ENCODE peak calls at places on chromosomes 5 and 9, in eight cellular contexts. W, D, K, S, U, Q, X and Y are unnamed samples.

GRCh38 chr5:67173959-67174358 is 22.6 kb downstream of the CD180 start:
- DNase-seq in W (no peak), U (no peak), D (no peak), S (no peak), X (no peak), K (peak; percentile 15), Q (no peak), Y (no peak)

GRCh38 chr9:112921549-112921948 is 30.9 kb upstream of the SLC46A2 start:
- DNase-seq in K (peak; percentile 78), U (peak; percentile 22), W (peak; percentile 64), D (peak; percentile 69), Q (peak; percentile 53), S (peak; percentile 44), X (peak; percentile 65), Y (peak; percentile 62)

GRCh38 chr9:123453904-123454321 is 97.9 kb downstream of the CRB2 start:
- DNase-seq in X (no peak), S (no peak), W (no peak), Q (no peak), U (no peak), K (no peak), D (no peak), Y (no peak)

GRCh38 chr5:75049581-75050274 is 2.6 kb downstream of the GCNT4 start:
- DNase-seq in K (peak; percentile 71), X (peak; percentile 70), W (peak; percentile 70), D (peak; percentile 90), Q (peak; percentile 70), S (peak; percentile 45), U (peak; percentile 68), Y (peak; percentile 79)

GRCh38 chr9:108259917-108260675 is 595.7 kb downstream of the ACTL7B start:
- DNase-seq in W (no peak), D (no peak), Q (no peak), X (no peak), K (peak; percentile 29), U (no peak), S (no peak), Y (no peak)

GRCh38 chr5:95730730-95731570 is at the start of gene RHOBTB3:
- DNase-seq in Q (peak; percentile 76), D (peak; percentile 89), K (peak; percentile 92), S (peak; percentile 38), X (peak; percentile 60), U (peak; percentile 63), W (peak; percentile 94), Y (peak; percentile 89)

GRCh38 chr5:110150199-110150598 is 460.5 kb downstream of the MAN2A1 start:
- DNase-seq in D (no peak), X (no peak), W (no peak), S (no peak), K (peak; percentile 22), U (no peak), Q (peak; percentile 28), Y (no peak)

GRCh38 chr5:135048930-135049329 is 14.9 kb upstream of the PITX1 start:
- DNase-seq in D (no peak), Q (no peak), K (no peak), U (no peak), W (no peak), S (no peak), X (no peak), Y (no peak)

GRCh38 chr5:134600600-134600999 is 32.0 kb downstream of the SAR1B start:
- DNase-seq in D (no peak), U (no peak), X (no peak), K (peak; percentile 71), Q (no peak), S (no peak), W (no peak), Y (no peak)

GRCh38 chr5:10257870-10258269 is 7.8 kb downstream of the CCT5 start:
- DNase-seq in D (no peak), K (no peak), U (no peak), Q (no peak), S (no peak), W (no peak), X (no peak), Y (no peak)

GRCh38 chr5:10261065-10261464 is 11.0 kb downstream of the CCT5 start:
- DNase-seq in Q (no peak), K (no peak), W (no peak), X (no peak), S (no peak), D (no peak), U (no peak), Y (no peak)

GRCh38 chr5:10262995-10263394 is 12.9 kb downstream of the CCT5 start:
- DNase-seq in W (no peak), U (no peak), S (no peak), K (no peak), D (no peak), X (no peak), Q (no peak), Y (no peak)

GRCh38 chr5:10262121-10262774 is 12.2 kb downstream of the CCT5 start:
- DNase-seq in Q (no peak), X (no peak), S (no peak), W (no peak), K (no peak), U (no peak), D (no peak), Y (no peak)

DNA sequence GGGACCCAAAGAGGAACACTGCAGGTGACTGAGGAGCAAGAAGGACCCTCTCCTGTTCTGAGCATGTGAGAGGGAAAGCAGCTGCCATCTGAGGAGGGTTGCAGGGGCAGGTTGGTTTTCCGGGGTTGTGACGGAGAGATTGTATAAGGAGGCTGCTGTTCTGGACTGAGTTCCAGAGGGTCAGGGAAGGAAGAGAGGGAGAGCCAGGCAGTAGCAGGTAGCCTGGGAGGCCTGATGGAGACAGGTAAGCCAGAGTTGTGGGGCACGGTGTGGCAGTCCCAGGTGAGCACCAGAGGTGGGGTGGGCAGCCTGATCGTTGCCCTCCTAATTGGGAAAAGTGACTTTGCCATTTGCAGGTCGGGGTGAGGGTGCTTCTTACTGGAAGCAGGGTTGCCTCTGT is 9.8 kb downstream of the CCT5 start:
- DNase-seq in W (no peak), D (no peak), S (no peak), Q (no peak), K (no peak), U (no peak), X (no peak), Y (no peak)
- H4K20me1 ChIP-seq in W (peaks cover 16% of the 10 kb centered on the region), D (peaks cover 59% of the 10 kb centered on the region), S (peaks cover 17% of the 10 kb centered on the region), Q (peaks cover 55% of the 10 kb centered on the region), K (no peaks in the 10 kb centered on the region), U (peaks cover 15% of the 10 kb centered on the region), X (peaks cover 7% of the 10 kb centered on the region), Y (peaks cover 49% of the 10 kb centered on the region)

DNA sequence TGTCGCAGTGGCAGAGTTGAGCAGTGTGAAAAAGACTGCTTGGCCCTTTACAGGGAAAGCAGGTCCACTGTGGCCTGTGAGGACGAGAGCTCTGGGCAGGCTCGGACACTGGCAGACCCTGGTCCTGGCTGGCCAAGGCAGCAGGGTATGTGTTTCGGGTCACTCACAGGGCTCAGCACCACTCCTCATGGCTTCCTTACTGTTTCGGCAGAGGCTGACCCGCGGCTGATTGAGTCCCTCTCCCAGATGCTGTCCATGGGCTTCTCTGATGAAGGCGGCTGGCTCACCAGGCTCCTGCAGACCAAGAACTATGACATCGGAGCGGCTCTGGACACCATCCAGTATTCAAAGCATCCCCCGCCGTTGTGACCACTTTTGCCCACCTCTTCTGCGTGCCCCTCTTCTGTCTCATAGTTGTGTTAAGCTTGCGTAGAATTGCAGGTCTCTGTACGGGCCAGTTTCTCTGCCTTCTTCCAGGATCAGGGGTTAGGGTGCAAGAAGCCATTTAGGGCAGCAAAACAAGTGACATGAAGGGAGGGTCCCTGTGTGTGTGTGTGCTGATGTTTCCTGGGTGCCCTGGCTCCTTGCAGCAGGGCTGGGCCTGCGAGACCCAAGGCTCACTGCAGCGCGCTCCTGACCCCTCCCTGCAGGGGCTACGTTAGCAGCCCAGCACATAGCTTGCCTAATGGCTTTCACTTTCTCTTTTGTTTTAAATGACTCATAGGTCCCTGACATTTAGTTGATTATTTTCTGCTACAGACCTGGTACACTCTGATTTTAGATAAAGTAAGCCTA is 15.7 kb downstream of the SQSTM1 start:
- DNase-seq in X (peak; percentile 26), S (no peak), K (peak; percentile 47), W (peak; percentile 52), U (no peak), Q (no peak), D (peak; percentile 28), Y (no peak)
- TF ChIP-seq EZH2phosphoT487 in X (no peak), S (no peak), K (no peak), W (no peak), U (no peak), Q (no peak), D (no peak), Y (no peak)

DNA sequence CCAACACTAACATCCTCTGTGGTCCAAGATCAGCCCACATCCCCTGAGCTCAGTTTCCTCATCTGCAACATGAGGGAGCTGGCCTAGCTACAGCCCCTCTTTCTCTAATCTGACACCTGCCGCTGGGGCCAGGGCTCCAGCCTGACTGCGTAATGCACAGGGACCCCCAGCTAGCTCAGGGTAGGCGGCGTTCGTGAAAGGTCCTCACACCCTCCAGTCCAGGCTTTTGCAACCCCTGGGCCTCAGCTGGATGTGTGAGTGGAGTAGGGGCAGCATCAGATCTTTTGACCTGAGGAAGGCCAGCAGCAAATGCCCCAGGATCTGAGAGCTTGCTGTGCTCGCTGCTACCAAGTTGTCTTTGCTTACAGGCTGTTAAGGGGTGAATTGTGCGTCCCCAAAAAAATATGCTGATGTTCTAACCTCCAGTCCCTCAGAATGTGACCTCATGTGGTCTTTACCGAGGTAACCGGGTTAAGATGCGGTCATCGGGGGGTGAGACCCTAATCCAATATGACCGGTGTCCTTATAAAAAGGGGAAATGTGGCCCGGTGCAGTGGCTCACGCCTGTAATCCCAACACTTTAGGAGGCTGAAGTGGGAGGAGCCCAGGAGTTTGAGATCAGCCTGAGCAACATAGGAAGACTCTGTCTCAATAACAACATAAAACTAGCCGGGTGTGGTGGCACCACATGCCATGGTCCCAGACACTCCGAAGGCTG is 47.8 kb downstream of the PLPP7 start:
- DNase-seq in D (no peak), W (no peak), Q (no peak), S (no peak), U (no peak), X (no peak), K (no peak), Y (no peak)
- H2AFZ ChIP-seq in D (peak overlapping the region; percentile 98), W (no peak overlapping the region), Q (no peak overlapping the region), S (no peak overlapping the region), U (no peak overlapping the region), X (no peak overlapping the region), K (no peak overlapping the region), Y (no peak overlapping the region)

GRCh38 chr5:98916540-98916939 is 12.3 kb downstream of the CHD1 start:
- DNase-seq in Q (no peak), S (no peak), K (no peak), D (no peak), W (no peak), X (no peak), U (no peak), Y (no peak)
- H4K20me1 ChIP-seq in Q (peaks cover 34% of the 10 kb centered on the region), S (no peaks in the 10 kb centered on the region), K (peaks cover 11% of the 10 kb centered on the region), D (peaks cover 44% of the 10 kb centered on the region), W (peaks cover 38% of the 10 kb centered on the region), X (peaks cover 8% of the 10 kb centered on the region), U (peaks cover 30% of the 10 kb centered on the region), Y (peaks cover 90% of the 10 kb centered on the region)

DNA sequence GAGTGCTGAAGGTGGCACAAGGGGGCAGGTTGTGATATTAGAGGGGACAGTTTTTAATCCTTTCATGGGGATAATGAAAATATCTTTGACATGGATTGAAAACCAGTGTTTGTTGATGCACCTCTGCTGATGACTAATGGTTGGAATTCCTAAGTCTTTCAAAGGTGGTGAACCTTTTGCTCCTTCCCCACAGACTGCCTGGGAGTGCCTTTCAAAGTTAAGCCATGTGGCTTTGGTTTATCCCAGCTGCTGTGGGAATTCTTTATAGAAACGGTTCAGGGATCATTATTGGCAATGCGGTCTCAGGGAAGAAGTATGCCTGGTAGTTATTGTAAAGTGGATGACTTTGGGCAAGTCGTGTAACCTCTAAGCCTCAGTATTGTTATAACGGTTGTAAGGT is 45.7 kb downstream of the PIP5K1B start:
- DNase-seq in D (peak; percentile 45), W (no peak), X (no peak), Q (peak; percentile 6), K (no peak), U (no peak), S (no peak), Y (peak; percentile 37)
- TF ChIP-seq EZH2phosphoT487 in D (no peak), W (no peak), X (no peak), Q (no peak), K (no peak), U (no peak), S (no peak), Y (no peak)